ENCODE peak calls at places on chromosomes 11 and 22, in ten cellular contexts. K is stimulated activated CD4-positive, alpha-beta T cell treated with anti-CD3 and anti-CD28 coated beads, Interleukin-2, amount 100 ng/mL, for 24 hours; M is HTR-8/SVneo; H is aorta; F is NCI-H345; B is renal cortical epithelial cell; N is substantia nigra; C is IMR-90; R is A549; A is heart left ventricle. W is an unnamed sample.

GRCh38 chr11:120079750-120080610 is 57.9 kb downstream of the TRIM29 start:
- DNase-seq in K (peak; percentile 37), M (no peak), H (no peak), F (no peak), B (no peak), N (no peak), C (no peak), R (no peak), A (no peak), W (no peak)

GRCh38 chr11:118537409-118537980 is 6.5 kb downstream of the TMEM25 start:
- DNase-seq in K (no peak), M (no peak), H (no peak), F (no peak), B (no peak), N (no peak), C (no peak), R (no peak), A (no peak), W (no peak)

GRCh38 chr22:37187891-37188761 is at the start of gene C1QTNF6:
- DNase-seq in K (no peak), M (no peak), H (peak; percentile 69), F (no peak), B (peak; percentile 74), N (no peak), C (peak; percentile 35), R (no peak), A (peak; percentile 64), W (peak; percentile 36)

GRCh38 chr11:95230054-95231034 is 658 bp downstream of the SESN3 start:
- DNase-seq in K (peak; percentile 41), M (peak; percentile 22), H (no peak), F (peak; percentile 50), B (no peak), N (peak; percentile 69), C (no peak), R (peak; percentile 7), A (peak; percentile 27), W (peak; percentile 58)

GRCh38 chr11:68756171-68756766 is 4.9 kb upstream of the TESMIN start:
- DNase-seq in K (no peak), M (no peak), H (no peak), F (no peak), B (no peak), N (no peak), C (peak; percentile 27), R (no peak), A (no peak), W (no peak)

GRCh38 chr11:27254744-27255446 is 108.1 kb downstream of the CCDC34 start:
- DNase-seq in K (no peak), M (no peak), H (no peak), F (no peak), B (no peak), N (no peak), C (peak; percentile 54), R (no peak), A (no peak), W (no peak)

GRCh38 chr22:29011868-29012428 is 49.7 kb downstream of the C22orf31 start:
- DNase-seq in K (no peak), M (no peak), H (no peak), F (no peak), B (no peak), N (no peak), C (no peak), R (no peak), A (no peak), W (no peak)

GRCh38 chr11:111001986-111002616 is 243.4 kb upstream of the POU2AF2 start:
- DNase-seq in K (no peak), M (no peak), H (no peak), F (no peak), B (peak; percentile 76), N (no peak), C (peak; percentile 95), R (no peak), A (no peak), W (no peak)

GRCh38 chr11:65208785-65209710 is 27.3 kb downstream of the CAPN1 start:
- DNase-seq in K (no peak), M (no peak), H (no peak), F (no peak), B (no peak), N (no peak), C (no peak), R (no peak), A (no peak), W (no peak)

GRCh38 chr11:9060700-9061111 is 30.7 kb downstream of the SCUBE2 start:
- DNase-seq in K (peak; percentile 74), M (no peak), H (no peak), F (no peak), B (peak; percentile 18), N (no peak), C (no peak), R (peak; percentile 18), A (no peak), W (peak; percentile 62)

GRCh38 chr22:22959147-22959827 is 71.7 kb downstream of the IGLL5 start:
- DNase-seq in K (peak; percentile 77), M (peak; percentile 47), H (peak; percentile 78), F (peak; percentile 76), B (peak; percentile 40), N (peak; percentile 58), C (peak; percentile 66), R (peak; percentile 40), A (peak; percentile 73), W (peak; percentile 88)